ENCODE peak calls at places on chromosomes 12 and 14, in five cellular contexts. M is CD8-positive, alpha-beta memory T cell; A is NCI-H1092 treated with DMSO at 0.1 percent for 48 hours; Z is KG1; O is COR-L47. D is an unnamed sample.

GRCh38 chr14:67759916-67760315 is 56.5 kb downstream of the ZFYVE26 start:
- DNase-seq in M (no peak), Z (no peak), A (no peak), O (no peak), D (no peak)

GRCh38 chr12:124142395-124143005 is 152.4 kb upstream of the RFLNA start:
- DNase-seq in O (no peak), Z (no peak), A (no peak), M (no peak), D (no peak)

GRCh38 chr12:569803-570236 is 93.4 kb downstream of the NINJ2 start:
- DNase-seq in O (peak; percentile 65), A (peak; percentile 69), Z (peak; percentile 69), M (peak; percentile 87), D (peak; percentile 83)

GRCh38 chr14:81348086-81348485 is 52.0 kb downstream of the STON2 start:
- DNase-seq in M (no peak), A (no peak), Z (peak; percentile 27), O (no peak), D (no peak)

GRCh38 chr14:101980700-101981099 is 16.3 kb downstream of the DYNC1H1 start:
- DNase-seq in Z (no peak), A (no peak), M (no peak), O (no peak), D (peak; percentile 92)

GRCh38 chr14:100532916-100533630 is 54.1 kb downstream of the BEGAIN start:
- DNase-seq in M (no peak), O (no peak), A (no peak), Z (no peak), D (peak; percentile 1)

GRCh38 chr14:76820700-76821099 is 5.5 kb upstream of the LRRC74A start:
- DNase-seq in O (no peak), Z (no peak), M (no peak), A (no peak), D (no peak)

GRCh38 chr14:61710853-61711817 is 15.8 kb downstream of the HIF1A start:
- DNase-seq in M (no peak), Z (no peak), O (peak; percentile 67), A (peak; percentile 68), D (no peak)

GRCh38 chr14:21088687-21089086 is 9.8 kb downstream of the ZNF219 start:
- DNase-seq in Z (no peak), A (no peak), M (no peak), O (no peak), D (no peak)

GRCh38 chr12:7161811-7162210 is 27.7 kb upstream of the PEX5 start:
- DNase-seq in O (no peak), Z (no peak), A (no peak), M (no peak), D (no peak)

GRCh38 chr12:6630696-6631095 is 5.1 kb downstream of the LPAR5 start:
- DNase-seq in M (no peak), A (no peak), Z (no peak), O (no peak), D (no peak)

GRCh38 chr12:64665506-64665905 is 55.2 kb downstream of the RASSF3 start:
- DNase-seq in M (peak; percentile 71), A (no peak), O (peak; percentile 13), Z (no peak), D (no peak)

GRCh38 chr14:91714805-91715204 is 17.1 kb downstream of the CATSPERB start:
- DNase-seq in O (no peak), Z (no peak), A (no peak), M (peak; percentile 46), D (no peak)

GRCh38 chr12:86254399-86255107 is 1.6 kb downstream of the MGAT4C start:
- DNase-seq in O (no peak), Z (no peak), A (no peak), M (no peak), D (no peak)

GRCh38 chr14:68753696-68754095 is 39.2 kb downstream of the ZFP36L1 start:
- DNase-seq in Z (no peak), A (no peak), O (no peak), M (no peak), D (no peak)

GRCh38 chr12:124392271-124392990 is 97.5 kb downstream of the RFLNA start:
- DNase-seq in Z (no peak), O (no peak), A (no peak), M (no peak), D (no peak)

GRCh38 chr14:22982013-22982476 is 306 bp downstream of the AJUBA start:
- DNase-seq in Z (no peak), M (no peak), O (no peak), A (no peak), D (no peak)

GRCh38 chr12:46674126-46674525 is 151.7 kb downstream of the SLC38A4 start:
- DNase-seq in M (no peak), A (no peak), Z (no peak), O (no peak), D (no peak)

GRCh38 chr14:104898195-104898558 is 26.5 kb upstream of the PLD4 start:
- DNase-seq in O (no peak), A (no peak), Z (no peak), M (no peak), D (no peak)

GRCh38 chr12:3680919-3681594 is 71.9 kb downstream of the CRACR2A start:
- DNase-seq in A (peak; percentile 91), O (peak; percentile 46), M (no peak), Z (no peak), D (no peak)

GRCh38 chr14:102772781-102773570 is 4.3 kb upstream of the TRAF3 start:
- DNase-seq in Z (no peak), O (peak; percentile 30), M (no peak), A (peak; percentile 24), D (no peak)

GRCh38 chr12:65596514-65597010 is 227.7 kb upstream of the HMGA2 start:
- DNase-seq in M (no peak), O (no peak), Z (no peak), A (no peak), D (no peak)

GRCh38 chr14:101072945-101073597 is 169.5 kb upstream of the RTL1 start:
- DNase-seq in A (peak; percentile 45), M (no peak), Z (peak; percentile 9), O (peak; percentile 47), D (no peak)

GRCh38 chr12:57726151-57726883 is 12.2 kb downstream of the AGAP2 start:
- DNase-seq in A (peak; percentile 45), M (no peak), Z (no peak), O (peak; percentile 86), D (peak; percentile 51)

GRCh38 chr12:111349748-111350520 is 19.0 kb downstream of the PHETA1 start:
- DNase-seq in O (no peak), A (no peak), M (no peak), Z (no peak), D (no peak)

GRCh38 chr14:103185051-103186027 is 62.1 kb downstream of the TNFAIP2 start:
- DNase-seq in O (peak; percentile 26), M (no peak), A (peak; percentile 40), Z (no peak), D (no peak)

GRCh38 chr12:40788276-40788675 is 96.0 kb downstream of the CNTN1 start:
- DNase-seq in Z (no peak), A (no peak), M (no peak), O (no peak), D (no peak)

GRCh38 chr12:75591628-75592027 is 80.2 kb upstream of the KRR1 start:
- DNase-seq in Z (no peak), A (peak; percentile 53), M (no peak), O (no peak), D (no peak)

GRCh38 chr12:130435826-130436225 is 98.1 kb downstream of the PIWIL1 start:
- DNase-seq in M (no peak), O (no peak), A (no peak), Z (no peak), D (no peak)

GRCh38 chr14:93787465-93788306 is 599 bp downstream of the PRIMA1 start:
- DNase-seq in O (no peak), Z (no peak), A (no peak), M (no peak), D (no peak)

GRCh38 chr14:103697196-103697595 is 18.1 kb downstream of the XRCC3 start:
- DNase-seq in O (no peak), Z (no peak), A (no peak), M (no peak), D (no peak)

GRCh38 chr12:1890810-1891209 is 27.6 kb downstream of the CACNA2D4 start:
- DNase-seq in O (no peak), M (no peak), A (no peak), Z (no peak), D (no peak)

GRCh38 chr14:65239897-65240296 is 137.6 kb upstream of the MAX start:
- DNase-seq in M (no peak), Z (no peak), O (no peak), A (no peak), D (no peak)

D was measured in gastrocnemius medialis.